ENCODE peak calls at places on chromosomes 11 and 22, in nine cellular contexts. D is fibroblast of lung, X is H9, J is neural progenitor cell, S is GM23338, P is IMR-90, E is endothelial cell of umbilical vein, I is PC-3, Y is MM.1S. L is an unnamed sample. For H3K4me1 and H4K20me1, the result is how much of the 10 kb centered on the place peaks cover.

GRCh38 chr11:15668718-15669117 is 554.0 kb downstream of the INSC start:
- DNase-seq in D (no peak), X (no peak), J (no peak), S (no peak), P (no peak), E (no peak), I (no peak), Y (no peak), L (no peak)

GRCh38 chr11:87859583-87859982 is 315.7 kb downstream of the RAB38 start:
- DNase-seq in D (peak), X (no peak), J (no peak), S (no peak), P (no peak), E (peak), I (peak), Y (no peak), L (no peak)

GRCh38 chr22:38612217-38613006 is 42.4 kb upstream of the DMC1 start:
- DNase-seq in D (no peak), X (no peak), J (no peak), S (no peak), P (no peak), E (no peak), I (no peak), Y (no peak), L (no peak)

GRCh38 chr11:96168623-96169022 is 174.4 kb downstream of the MAML2 start:
- DNase-seq in D (peak), X (no peak), J (no peak), S (no peak), P (peak), E (peak), I (peak), Y (no peak), L (peak)

GRCh38 chr22:30695351-30695762 is 683 bp downstream of the OSBP2 start:
- DNase-seq in D (no peak), X (peak), J (no peak), S (no peak), P (no peak), E (no peak), I (no peak), Y (no peak), L (peak)

GRCh38 chr22:50260801-50261614 is 475 bp downstream of the MAPK12 start:
- DNase-seq in D (peak), X (no peak), J (peak), S (peak), P (peak), E (peak), I (peak), Y (peak), L (peak)

GRCh38 chr11:65708451-65708850 is 3.6 kb upstream of the KAT5 start:
- DNase-seq in D (no peak), X (no peak), J (no peak), S (no peak), P (no peak), E (no peak), I (no peak), Y (no peak), L (no peak)

GRCh38 chr11:69657911-69658605 is 17.1 kb downstream of the LTO1 start:
- DNase-seq in D (peak), X (peak), J (peak), S (peak), P (peak), E (peak), I (no peak), Y (no peak), L (peak)

GRCh38 chr11:15672822-15673221 is 558.1 kb downstream of the INSC start:
- DNase-seq in D (no peak), X (no peak), J (no peak), S (no peak), P (no peak), E (no peak), I (no peak), Y (no peak), L (no peak)

GRCh38 chr11:113550179-113550578 is 75.0 kb upstream of the DRD2 start:
- DNase-seq in D (no peak), X (no peak), J (no peak), S (no peak), P (no peak), E (no peak), I (no peak), Y (no peak), L (no peak)

GRCh38 chr22:38114484-38115398 is 4.3 kb upstream of the BAIAP2L2 start:
- DNase-seq in D (peak), X (peak), J (peak), S (peak), P (peak), E (peak), I (peak), Y (peak), L (peak)

GRCh38 chr11:113644605-113645004 is 61.5 kb downstream of the TMPRSS5 start:
- DNase-seq in D (no peak), X (no peak), J (no peak), S (no peak), P (no peak), E (no peak), I (no peak), Y (no peak), L (no peak)

GRCh38 chr11:56932572-56933235 is 56.0 kb upstream of the OR5AK2 start:
- DNase-seq in D (peak), X (no peak), J (no peak), S (no peak), P (peak), E (no peak), I (peak), Y (no peak), L (no peak)

GRCh38 chr11:12864316-12865156 is 144.6 kb upstream of the RASSF10 start:
- DNase-seq in D (peak), X (peak), J (peak), S (peak), P (peak), E (peak), I (peak), Y (no peak), L (no peak)

GRCh38 chr11:35820614-35821013 is 123.2 kb upstream of the LDLRAD3 start:
- DNase-seq in D (no peak), X (no peak), J (no peak), S (no peak), P (no peak), E (no peak), I (no peak), Y (no peak), L (no peak)

GRCh38 chr22:41482319-41482935 is 13.5 kb downstream of the ACO2 start:
- DNase-seq in D (peak), X (no peak), J (no peak), S (peak), P (peak), E (no peak), I (no peak), Y (no peak), L (peak)

GRCh38 chr22:45742866-45743450 is 71.3 kb downstream of the ATXN10 start:
- DNase-seq in D (no peak), X (no peak), J (no peak), S (no peak), P (peak), E (no peak), I (peak), Y (no peak), L (no peak)

GRCh38 chr11:66958956-66959274 is 732 bp upstream of the PC start:
- DNase-seq in D (no peak), X (no peak), J (no peak), S (no peak), P (no peak), E (no peak), I (no peak), Y (no peak), L (no peak)

GRCh38 chr11:16925495-16926065 is 88.6 kb downstream of the PLEKHA7 start:
- DNase-seq in D (peak), X (peak), J (peak), S (peak), P (no peak), E (peak), I (peak), Y (peak), L (peak)

GRCh38 chr11:116613201-116613910 is 159.4 kb downstream of the BUD13 start:
- DNase-seq in D (no peak), X (no peak), J (no peak), S (no peak), P (no peak), E (no peak), I (no peak), Y (no peak), L (no peak)

GRCh38 chr11:122214567-122214966 is 98.6 kb upstream of the BLID start:
- DNase-seq in D (peak), X (no peak), J (no peak), S (no peak), P (peak), E (no peak), I (no peak), Y (no peak), L (peak)

GRCh38 chr11:58577441-58578135 is 1.3 kb upstream of the ZFP91 start:
- DNase-seq in D (peak), X (no peak), J (peak), S (no peak), P (peak), E (peak), I (peak), Y (peak), L (no peak)

GRCh38 chr11:36398261-36398953 is 102.3 kb downstream of the PRR5L start:
- DNase-seq in D (peak), X (no peak), J (no peak), S (no peak), P (no peak), E (no peak), I (no peak), Y (no peak), L (no peak)

GRCh38 chr11:104256525-104256924 is 92.6 kb upstream of the PDGFD start:
- DNase-seq in D (peak), X (no peak), J (no peak), S (peak), P (peak), E (no peak), I (peak), Y (no peak), L (no peak)

GRCh38 chr22:49752598-49753091 is 75.0 kb downstream of the BRD1 start:
- DNase-seq in D (no peak), X (peak), J (no peak), S (no peak), P (no peak), E (no peak), I (no peak), Y (no peak), L (no peak)

GRCh38 chr11:112961146-112961668 is at the start of gene NCAM1:
- DNase-seq in D (peak), X (peak), J (peak), S (peak), P (peak), E (peak), I (peak), Y (peak), L (peak)

GRCh38 chr11:128216198-128216597 is 371.2 kb downstream of the ETS1 start:
- DNase-seq in D (no peak), X (no peak), J (no peak), S (no peak), P (no peak), E (no peak), I (no peak), Y (no peak), L (no peak)

GRCh38 chr11:114060402-114061052 is 1.0 kb downstream of the ZBTB16 start:
- DNase-seq in D (peak), X (peak), J (peak), S (peak), P (no peak), E (peak), I (no peak), Y (no peak), L (peak)

GRCh38 chr22:17717708-17718107 is 56.6 kb downstream of the BID start:
- DNase-seq in D (peak), X (no peak), J (no peak), S (no peak), P (peak), E (no peak), I (no peak), Y (no peak), L (no peak)

GRCh38 chr22:38505595-38506117 is 455 bp downstream of the DDX17 start:
- DNase-seq in D (peak), X (no peak), J (peak), S (peak), P (peak), E (peak), I (peak), Y (peak), L (peak)

GRCh38 chr11:36265793-36266628 is 23.2 kb downstream of the COMMD9 start:
- DNase-seq in D (peak), X (peak), J (peak), S (peak), P (peak), E (peak), I (peak), Y (peak), L (peak)

GRCh38 chr22:44668886-44669724 is 32.9 kb upstream of the PRR5 start:
- DNase-seq in D (no peak), X (no peak), J (no peak), S (no peak), P (no peak), E (no peak), I (no peak), Y (no peak), L (peak)

GRCh38 chr22:44670220-44670983 is 31.6 kb upstream of the PRR5 start:
- DNase-seq in D (no peak), X (no peak), J (no peak), S (no peak), P (no peak), E (no peak), I (no peak), Y (no peak), L (peak)

GRCh38 chr22:44667829-44668189 is 34.2 kb upstream of the PRR5 start:
- DNase-seq in D (no peak), X (peak), J (no peak), S (no peak), P (no peak), E (no peak), I (no peak), Y (no peak), L (no peak)

GRCh38 chr22:44668190-44668885 is 33.7 kb upstream of the PRR5 start:
- DNase-seq in D (no peak), X (peak), J (peak), S (peak), P (no peak), E (no peak), I (no peak), Y (no peak), L (peak)

DNA sequence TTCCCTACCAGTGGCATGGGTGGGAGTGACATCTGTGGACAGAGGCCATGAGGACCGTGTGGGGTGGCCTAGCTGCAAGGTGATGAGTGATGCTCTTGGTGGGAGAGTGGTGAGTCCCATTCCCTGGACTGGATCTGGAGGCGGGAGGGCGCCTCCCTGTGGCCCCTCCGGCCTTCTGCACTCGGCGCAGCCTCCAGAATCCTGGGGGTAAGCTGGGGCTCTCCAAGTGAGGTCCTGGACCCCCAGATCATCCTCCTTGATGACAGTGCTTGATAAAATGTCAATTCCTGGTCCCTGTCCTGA is 32.3 kb upstream of the PRR5 start:
- DNase-seq in D (no peak), X (peak), J (peak), S (peak), P (peak), E (no peak), I (no peak), Y (no peak), L (peak)
- TF ChIP-seq CTCF in D (peak), X (peak), J (peak), S (peak), P (peak), E (peak), I (peak), Y (peak), L (peak)

GRCh38 chr11:94786264-94787126 is 18.3 kb downstream of the AMOTL1 start:
- DNase-seq in D (no peak), X (peak), J (peak), S (peak), P (peak), E (peak), I (peak), Y (peak), L (no peak)
- H3K4me1 ChIP-seq in D (under half), X (under half), J (under half), S (under half), P (under half), E (under half), I (under half), Y (under half), L (half or more)

GRCh38 chr11:33280402-33280801 is 23.2 kb downstream of the HIPK3 start:
- DNase-seq in D (no peak), X (no peak), J (no peak), S (no peak), P (no peak), E (no peak), I (no peak), Y (no peak), L (no peak)
- H4K20me1 ChIP-seq in D (under half), X (under half), J (under half), S (under half), P (half or more), E (under half), I (under half), Y (under half), L (half or more)

DNA sequence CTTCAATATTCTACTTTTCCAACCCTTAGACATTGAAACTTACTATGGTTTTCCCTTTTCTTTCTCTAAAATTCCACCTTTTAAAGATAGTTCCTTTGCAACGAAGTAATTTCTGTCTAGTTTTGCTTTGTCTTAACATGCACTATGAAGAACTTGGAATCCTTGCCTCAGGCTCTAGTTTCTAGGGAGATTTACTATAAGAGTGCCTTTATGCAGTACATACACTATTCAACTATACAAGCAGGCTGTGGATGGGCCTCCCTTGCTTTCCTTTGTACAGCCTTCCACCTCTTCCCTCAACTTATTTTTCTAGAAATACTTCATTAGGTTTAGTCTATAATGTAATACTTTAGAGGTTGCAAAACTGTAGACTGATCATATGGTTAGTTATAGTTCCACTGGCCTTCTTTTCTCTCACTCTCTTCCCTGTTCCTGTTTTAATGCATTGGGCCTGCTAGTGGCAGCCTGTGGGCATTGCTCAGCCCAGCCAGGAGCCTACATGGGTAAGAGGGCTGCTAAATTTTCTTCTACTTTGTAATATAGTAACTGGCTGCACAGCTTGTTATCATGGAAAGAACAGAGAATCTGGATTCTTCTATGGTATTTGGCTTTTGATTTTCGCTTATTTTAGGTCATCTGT is 100.2 kb downstream of the C11orf87 start:
- DNase-seq in D (no peak), X (no peak), J (no peak), S (no peak), P (no peak), E (no peak), I (no peak), Y (no peak), L (no peak)
- TF ChIP-seq CTCF in D (no peak), X (peak), J (peak), S (peak), P (no peak), E (no peak), I (no peak), Y (no peak), L (no peak)

DNA sequence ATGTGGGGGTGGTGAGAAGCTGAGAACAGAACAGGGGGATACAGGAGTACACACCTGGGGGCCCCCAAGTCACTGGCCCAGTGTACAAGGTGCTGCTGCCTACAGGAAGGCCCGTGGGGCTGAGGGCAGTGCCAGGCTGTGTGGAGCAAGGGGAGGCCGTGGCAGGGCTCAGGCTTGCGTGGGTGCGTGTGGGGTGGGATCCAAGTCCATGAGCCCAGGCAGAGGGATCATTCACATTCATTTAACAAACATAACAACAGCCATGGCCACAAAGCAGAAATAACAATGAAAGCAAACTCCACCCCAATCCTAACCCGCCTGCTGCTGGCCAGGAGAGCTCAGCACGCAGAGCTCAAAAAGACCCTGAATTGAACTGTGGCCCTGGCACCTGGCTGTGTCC is 17.1 kb upstream of the SCGB1A1 start:
- DNase-seq in D (no peak), X (no peak), J (no peak), S (no peak), P (no peak), E (no peak), I (no peak), Y (no peak), L (peak)
- H3K4me1 ChIP-seq in D (under half), X (under half), J (under half), S (under half), P (under half), E (under half), I (under half), Y (under half), L (under half)

DNA sequence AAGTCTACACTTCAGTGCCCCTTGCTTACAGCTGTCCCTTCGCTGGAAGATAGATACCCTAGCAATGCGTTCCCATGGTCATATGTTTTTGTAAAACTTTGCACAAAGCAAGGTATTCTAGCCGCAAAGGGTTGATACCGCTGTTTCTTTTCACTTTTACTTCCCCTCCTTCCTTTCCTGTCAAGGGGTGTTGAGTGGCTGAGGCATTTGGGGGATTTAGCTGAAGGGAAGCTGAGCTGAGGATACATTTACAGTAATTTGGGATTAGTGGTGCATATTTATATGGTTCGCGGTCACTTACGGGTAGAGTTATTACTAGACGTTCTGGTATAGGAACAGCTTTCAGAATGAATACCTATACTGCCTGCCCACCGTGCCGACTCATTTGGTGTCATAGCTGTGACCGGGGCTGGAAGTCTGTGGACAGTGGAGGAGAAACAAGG is 86.9 kb upstream of the WNT11 start:
- DNase-seq in D (no peak), X (no peak), J (no peak), S (no peak), P (no peak), E (no peak), I (no peak), Y (no peak), L (peak)
- H4K20me1 ChIP-seq in D (under half), X (under half), J (under half), S (under half), P (under half), E (under half), I (under half), Y (under half), L (under half)

GRCh38 chr11:92886243-92886905 is 83.1 kb upstream of the MTNR1B start:
- DNase-seq in D (peak), X (no peak), J (peak), S (peak), P (peak), E (peak), I (peak), Y (peak), L (peak)
- TF ChIP-seq CTCF in D (peak), X (peak), J (peak), S (peak), P (peak), E (peak), I (peak), Y (peak), L (peak)

L was measured in osteoblast.